ENCODE peak calls at places on chromosomes 13 and 19, in eight cellular contexts. One of them, this sample, is unnamed.

GRCh38 chr13:106997219-106997618 is 429.3 kb upstream of the ARGLU1 start:
- DNase-seq in upper lobe of left lung: no peak
- DNase-seq in tibial nerve: no peak
- DNase-seq in transverse colon: no peak
- DNase-seq in A549: no peak
- DNase-seq in sigmoid colon: no peak
- DNase-seq in H1: no peak
- DNase-seq in HepG2: no peak
- DNase-seq in this sample: no peak

GRCh38 chr19:17202249-17202648 is 12.9 kb upstream of the USE1 start:
- DNase-seq in H1: no peak
- DNase-seq in upper lobe of left lung: no peak
- DNase-seq in transverse colon: no peak
- DNase-seq in A549: peak
- DNase-seq in tibial nerve: no peak
- DNase-seq in HepG2: no peak
- DNase-seq in sigmoid colon: no peak
- DNase-seq in this sample: no peak

GRCh38 chr19:16659464-16659831 is 496 bp downstream of the SMIM7 start:
- DNase-seq in HepG2: no peak
- DNase-seq in transverse colon: no peak
- DNase-seq in H1: no peak
- DNase-seq in tibial nerve: no peak
- DNase-seq in A549: no peak
- DNase-seq in upper lobe of left lung: no peak
- DNase-seq in sigmoid colon: no peak
- DNase-seq in this sample: no peak

GRCh38 chr13:113539822-113540221 is 44.7 kb upstream of the TFDP1 start:
- DNase-seq in transverse colon: no peak
- DNase-seq in tibial nerve: no peak
- DNase-seq in HepG2: no peak
- DNase-seq in upper lobe of left lung: no peak
- DNase-seq in sigmoid colon: peak
- DNase-seq in A549: no peak
- DNase-seq in H1: no peak
- DNase-seq in this sample: no peak

GRCh38 chr19:20503536-20503935 is 62.0 kb downstream of the ZNF737 start:
- DNase-seq in HepG2: no peak
- DNase-seq in A549: no peak
- DNase-seq in tibial nerve: no peak
- DNase-seq in H1: no peak
- DNase-seq in transverse colon: no peak
- DNase-seq in upper lobe of left lung: no peak
- DNase-seq in sigmoid colon: no peak
- DNase-seq in this sample: no peak

GRCh38 chr19:7494416-7495098 is 5.7 kb upstream of the PEX11G start:
- DNase-seq in tibial nerve: peak
- DNase-seq in transverse colon: no peak
- DNase-seq in H1: no peak
- DNase-seq in sigmoid colon: peak
- DNase-seq in upper lobe of left lung: no peak
- DNase-seq in A549: no peak
- DNase-seq in HepG2: peak
- DNase-seq in this sample: peak

GRCh38 chr13:111115841-111116500 is 861 bp downstream of the ARHGEF7 start:
- DNase-seq in upper lobe of left lung: no peak
- DNase-seq in sigmoid colon: no peak
- DNase-seq in tibial nerve: peak
- DNase-seq in H1: peak
- DNase-seq in A549: no peak
- DNase-seq in transverse colon: peak
- DNase-seq in HepG2: peak
- DNase-seq in this sample: peak

GRCh38 chr13:40026741-40027140 is 371.3 kb downstream of the COG6 start:
- DNase-seq in sigmoid colon: no peak
- DNase-seq in H1: no peak
- DNase-seq in HepG2: no peak
- DNase-seq in tibial nerve: no peak
- DNase-seq in A549: no peak
- DNase-seq in upper lobe of left lung: no peak
- DNase-seq in transverse colon: no peak
- DNase-seq in this sample: no peak

GRCh38 chr19:55158848-55159793 is 1.6 kb upstream of the TNNI3 start:
- DNase-seq in upper lobe of left lung: no peak
- DNase-seq in HepG2: no peak
- DNase-seq in H1: no peak
- DNase-seq in sigmoid colon: no peak
- DNase-seq in A549: peak
- DNase-seq in tibial nerve: no peak
- DNase-seq in transverse colon: no peak
- DNase-seq in this sample: no peak

GRCh38 chr19:52673014-52673413 is 34.9 kb upstream of the ZNF83 start:
- DNase-seq in H1: no peak
- DNase-seq in tibial nerve: no peak
- DNase-seq in HepG2: no peak
- DNase-seq in A549: no peak
- DNase-seq in upper lobe of left lung: no peak
- DNase-seq in transverse colon: no peak
- DNase-seq in sigmoid colon: no peak
- DNase-seq in this sample: no peak

GRCh38 chr13:49995535-49996165 is 1.2 kb upstream of the TRIM13 start:
- DNase-seq in upper lobe of left lung: peak
- DNase-seq in tibial nerve: no peak
- DNase-seq in A549: no peak
- DNase-seq in sigmoid colon: no peak
- DNase-seq in HepG2: no peak
- DNase-seq in transverse colon: no peak
- DNase-seq in H1: no peak
- DNase-seq in this sample: no peak

GRCh38 chr13:80973721-80974120 is 632.8 kb upstream of the SPRY2 start:
- DNase-seq in HepG2: no peak
- DNase-seq in H1: no peak
- DNase-seq in transverse colon: no peak
- DNase-seq in A549: no peak
- DNase-seq in upper lobe of left lung: no peak
- DNase-seq in tibial nerve: no peak
- DNase-seq in sigmoid colon: no peak
- DNase-seq in this sample: no peak

GRCh38 chr19:3736106-3736724 is 25.3 kb downstream of the APBA3 start:
- DNase-seq in H1: no peak
- DNase-seq in tibial nerve: no peak
- DNase-seq in HepG2: no peak
- DNase-seq in upper lobe of left lung: no peak
- DNase-seq in sigmoid colon: no peak
- DNase-seq in A549: no peak
- DNase-seq in transverse colon: no peak
- DNase-seq in this sample: no peak

GRCh38 chr13:26051231-26052135 is at the start of gene SHISA2:
- DNase-seq in sigmoid colon: no peak
- DNase-seq in upper lobe of left lung: peak
- DNase-seq in A549: peak
- DNase-seq in tibial nerve: no peak
- DNase-seq in H1: peak
- DNase-seq in HepG2: no peak
- DNase-seq in transverse colon: no peak
- DNase-seq in this sample: no peak

GRCh38 chr13:78602561-78603239 is 652 bp downstream of the POU4F1 start:
- DNase-seq in transverse colon: no peak
- DNase-seq in tibial nerve: no peak
- DNase-seq in HepG2: no peak
- DNase-seq in A549: no peak
- DNase-seq in sigmoid colon: no peak
- DNase-seq in H1: peak
- DNase-seq in upper lobe of left lung: no peak
- DNase-seq in this sample: no peak

GRCh38 chr13:74866151-74866550 is 615.8 kb downstream of the TBC1D4 start:
- DNase-seq in HepG2: no peak
- DNase-seq in upper lobe of left lung: no peak
- DNase-seq in A549: no peak
- DNase-seq in tibial nerve: no peak
- DNase-seq in transverse colon: no peak
- DNase-seq in H1: no peak
- DNase-seq in sigmoid colon: no peak
- DNase-seq in this sample: no peak

GRCh38 chr13:75771818-75772217 is 135.7 kb downstream of the LMO7 start:
- DNase-seq in upper lobe of left lung: no peak
- DNase-seq in tibial nerve: no peak
- DNase-seq in sigmoid colon: no peak
- DNase-seq in transverse colon: no peak
- DNase-seq in HepG2: no peak
- DNase-seq in H1: no peak
- DNase-seq in A549: peak
- DNase-seq in this sample: no peak

GRCh38 chr19:4639531-4640246 is 373 bp downstream of the TNFAIP8L1 start:
- DNase-seq in upper lobe of left lung: no peak
- DNase-seq in A549: no peak
- DNase-seq in sigmoid colon: peak
- DNase-seq in H1: no peak
- DNase-seq in HepG2: peak
- DNase-seq in tibial nerve: no peak
- DNase-seq in transverse colon: peak
- DNase-seq in this sample: peak

GRCh38 chr19:39158646-39159260 is 33.2 kb downstream of the PAK4 start:
- DNase-seq in H1: no peak
- DNase-seq in HepG2: no peak
- DNase-seq in A549: no peak
- DNase-seq in transverse colon: no peak
- DNase-seq in sigmoid colon: no peak
- DNase-seq in tibial nerve: no peak
- DNase-seq in upper lobe of left lung: no peak
- DNase-seq in this sample: no peak

GRCh38 chr13:113122571-113123225 is at the start of gene F10:
- DNase-seq in A549: peak
- DNase-seq in upper lobe of left lung: peak
- DNase-seq in transverse colon: peak
- DNase-seq in HepG2: peak
- DNase-seq in sigmoid colon: no peak
- DNase-seq in H1: peak
- DNase-seq in tibial nerve: peak
- DNase-seq in this sample: peak

DNA sequence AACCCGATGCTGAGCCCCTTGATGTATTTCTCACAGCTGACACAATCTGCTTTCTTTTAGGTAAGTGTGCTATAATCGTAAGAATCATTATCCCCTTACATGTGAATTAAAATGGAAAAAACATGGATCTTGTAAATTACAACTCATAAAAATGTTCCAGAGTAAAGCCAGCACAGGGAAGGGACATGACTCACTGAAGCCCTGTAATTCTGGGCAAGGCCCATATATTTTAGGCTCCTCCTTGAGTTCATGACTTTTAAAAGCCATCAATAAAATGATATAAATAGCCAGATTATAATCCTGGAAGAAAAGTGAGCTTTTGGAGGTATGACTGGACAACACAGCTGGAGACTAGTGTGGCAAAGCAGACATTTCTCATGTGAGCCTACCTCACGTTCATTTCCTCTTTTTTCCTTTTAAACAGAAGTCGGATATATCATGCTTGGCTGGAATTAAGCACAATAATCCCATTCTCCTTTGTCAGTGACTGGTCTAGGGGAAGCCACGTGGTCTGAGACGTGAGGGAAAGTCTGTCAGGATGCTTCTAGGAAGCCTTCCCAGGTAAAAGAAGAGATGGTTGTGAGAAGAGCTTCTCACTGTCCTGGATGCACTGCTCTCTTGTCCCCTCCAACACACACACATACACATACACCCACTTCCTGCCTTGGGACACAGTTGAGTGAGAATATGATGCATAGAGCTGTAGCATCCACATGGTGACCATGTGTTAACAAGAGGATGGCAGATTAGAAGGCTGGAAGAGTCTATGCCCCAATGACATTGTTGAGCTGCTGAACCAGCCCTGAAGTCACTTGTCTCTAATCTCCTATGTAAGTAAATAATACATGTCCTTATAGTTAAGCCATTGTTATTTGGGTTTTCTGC is 165.4 kb downstream of the RGCC start:
- DNase-seq in transverse colon: no peak
- DNase-seq in A549: no peak
- DNase-seq in tibial nerve: no peak
- DNase-seq in sigmoid colon: no peak
- DNase-seq in H1: no peak
- DNase-seq in upper lobe of left lung: no peak
- DNase-seq in HepG2: no peak
- DNase-seq in this sample: no peak
- TF ChIP-seq EP300 in transverse colon: no peak
- TF ChIP-seq EP300 in A549: no peak
- TF ChIP-seq EP300 in tibial nerve: no peak
- TF ChIP-seq EP300 in sigmoid colon: no peak
- TF ChIP-seq EP300 in H1: no peak
- TF ChIP-seq EP300 in upper lobe of left lung: no peak
- TF ChIP-seq EP300 in HepG2: no peak
- TF ChIP-seq EP300 in this sample: no peak

GRCh38 chr19:57708641-57709354 is at the start of gene ZNF154:
- DNase-seq in transverse colon: peak
- DNase-seq in upper lobe of left lung: peak
- DNase-seq in HepG2: no peak
- DNase-seq in H1: peak
- DNase-seq in sigmoid colon: peak
- DNase-seq in A549: no peak
- DNase-seq in tibial nerve: no peak
- DNase-seq in this sample: no peak
- TF ChIP-seq POLR2A in transverse colon: no peak
- TF ChIP-seq POLR2A in upper lobe of left lung: no peak
- TF ChIP-seq POLR2A in HepG2: no peak
- TF ChIP-seq POLR2A in H1: peak
- TF ChIP-seq POLR2A in sigmoid colon: no peak
- TF ChIP-seq POLR2A in A549: no peak
- TF ChIP-seq POLR2A in tibial nerve: no peak
- TF ChIP-seq POLR2A in this sample: no peak

DNA sequence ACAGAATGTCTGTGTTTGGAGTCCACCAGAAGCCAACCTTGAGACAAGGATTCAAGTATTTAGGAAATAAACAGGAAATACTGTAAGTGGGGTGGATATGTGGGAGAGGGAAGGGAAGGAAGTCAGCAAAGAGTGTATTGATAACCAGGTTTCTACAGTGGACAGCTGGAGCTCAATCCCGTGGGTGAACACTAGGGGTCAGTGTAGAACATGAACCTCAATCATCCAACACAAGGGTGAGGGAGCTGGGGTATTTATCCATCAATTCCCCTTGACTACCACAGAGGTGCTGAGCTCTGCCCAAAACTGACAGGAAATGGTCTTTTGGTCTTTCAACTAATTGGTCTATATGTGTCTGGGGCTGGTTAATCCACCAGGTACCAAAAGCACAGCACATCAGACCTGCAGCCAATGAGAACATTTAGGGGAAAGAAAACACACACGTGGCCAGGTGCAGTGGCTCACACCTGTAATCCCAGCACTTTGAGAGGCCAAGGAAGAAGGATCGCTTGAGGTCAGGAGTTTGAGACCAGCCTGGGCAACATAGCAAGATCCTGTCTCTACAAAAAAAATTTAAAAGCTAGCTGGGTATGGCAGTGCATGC is 5.6 kb upstream of the SYDE1 start:
- DNase-seq in transverse colon: peak
- DNase-seq in H1: peak
- DNase-seq in HepG2: peak
- DNase-seq in tibial nerve: peak
- DNase-seq in upper lobe of left lung: peak
- DNase-seq in A549: peak
- DNase-seq in sigmoid colon: no peak
- DNase-seq in this sample: no peak
- TF ChIP-seq CTCF in transverse colon: peak
- TF ChIP-seq CTCF in H1: peak
- TF ChIP-seq CTCF in HepG2: peak
- TF ChIP-seq CTCF in tibial nerve: peak
- TF ChIP-seq CTCF in upper lobe of left lung: peak
- TF ChIP-seq CTCF in A549: peak
- TF ChIP-seq CTCF in sigmoid colon: peak
- TF ChIP-seq CTCF in this sample: no peak

GRCh38 chr19:15285896-15286591 is 46.3 kb downstream of the BRD4 start:
- DNase-seq in upper lobe of left lung: no peak
- DNase-seq in transverse colon: no peak
- DNase-seq in A549: no peak
- DNase-seq in H1: no peak
- DNase-seq in HepG2: no peak
- DNase-seq in tibial nerve: no peak
- DNase-seq in sigmoid colon: no peak
- DNase-seq in this sample: no peak
- TF ChIP-seq EP300 in upper lobe of left lung: no peak
- TF ChIP-seq EP300 in transverse colon: no peak
- TF ChIP-seq EP300 in A549: no peak
- TF ChIP-seq EP300 in H1: no peak
- TF ChIP-seq EP300 in HepG2: no peak
- TF ChIP-seq EP300 in tibial nerve: no peak
- TF ChIP-seq EP300 in sigmoid colon: no peak
- TF ChIP-seq EP300 in this sample: no peak

This sample was measured in ovary.